ENCODE peak calls at places on chromosome 18, in four cellular contexts. K is cerebellum, X is OCI-LY7, H is occipital lobe. E is an unnamed sample.

GRCh38 chr18:29644276-29644675 is 1398.3 kb downstream of the DSC3 start:
- DNase-seq in X (no peak), H (no peak), K (no peak), E (no peak)

GRCh38 chr18:25518716-25519053 is 166.7 kb upstream of the ZNF521 start:
- DNase-seq in X (peak), K (no peak), H (no peak), E (peak)

GRCh38 chr18:68925268-68925667 is 127.4 kb downstream of the CCDC102B start:
- DNase-seq in X (no peak), H (no peak), K (no peak), E (peak)

GRCh38 chr18:79059456-79059855 is 9.7 kb upstream of the ATP9B start:
- DNase-seq in K (no peak), X (no peak), H (no peak), E (no peak)

GRCh38 chr18:45060102-45060501 is 379.4 kb downstream of the SETBP1 start:
- DNase-seq in K (no peak), H (no peak), X (no peak), E (no peak)

GRCh38 chr18:2123077-2123476 is 448.2 kb downstream of the METTL4 start:
- DNase-seq in K (no peak), H (no peak), X (no peak), E (no peak)

GRCh38 chr18:24055878-24056277 is 41.3 kb downstream of the TTC39C start:
- DNase-seq in H (no peak), X (no peak), K (no peak), E (no peak)

GRCh38 chr18:33231474-33232317 is 208.8 kb downstream of the CCDC178 start:
- DNase-seq in H (peak), X (peak), K (peak), E (peak)

GRCh38 chr18:49520661-49521145 is 33.7 kb upstream of the C18orf32 start:
- DNase-seq in H (no peak), X (no peak), K (no peak), E (no peak)

GRCh38 chr18:55317832-55318231 is 270.2 kb downstream of the TCF4 start:
- DNase-seq in X (no peak), H (no peak), K (no peak), E (peak)

E was measured in RPMI8226.